ENCODE peak calls at places on chromosome 5, in seven cellular contexts. X, N, P, L, Q, R and D are unnamed samples.

GRCh38 chr5:1076406-1076805 is 35.5 kb downstream of the SLC12A7 start:
- DNase-seq in X (no peak), N (no peak), P (no peak), L (no peak), Q (no peak), R (no peak), D (no peak)

GRCh38 chr5:133220851-133221674 is 169.2 kb downstream of the HSPA4 start:
- DNase-seq in X (no peak), N (no peak), P (no peak), L (no peak), Q (no peak), R (peak; percentile 52), D (no peak)

GRCh38 chr5:133842846-133843725 is 125.3 kb downstream of the C5orf15 start:
- DNase-seq in X (no peak), N (no peak), P (no peak), L (no peak), Q (no peak), R (no peak), D (no peak)

GRCh38 chr5:62504129-62504528 is 74.5 kb upstream of the LRRC70 start:
- DNase-seq in X (no peak), N (no peak), P (no peak), L (no peak), Q (no peak), R (no peak), D (no peak)

GRCh38 chr5:178356459-178356872 is 123.9 kb upstream of the PHYKPL start:
- DNase-seq in X (no peak), N (no peak), P (no peak), L (no peak), Q (peak; percentile 58), R (no peak), D (no peak)

GRCh38 chr5:178284996-178285395 is 52.4 kb upstream of the PHYKPL start:
- DNase-seq in X (no peak), N (no peak), P (no peak), L (no peak), Q (peak; percentile 74), R (no peak), D (no peak)

GRCh38 chr5:78889759-78890158 is 95.4 kb downstream of the ARSB start:
- DNase-seq in X (no peak), N (no peak), P (no peak), L (no peak), Q (no peak), R (no peak), D (no peak)

GRCh38 chr5:159976921-159977320 is 32.0 kb upstream of the TTC1 start:
- DNase-seq in X (no peak), N (no peak), P (no peak), L (no peak), Q (no peak), R (no peak), D (no peak)

DNA sequence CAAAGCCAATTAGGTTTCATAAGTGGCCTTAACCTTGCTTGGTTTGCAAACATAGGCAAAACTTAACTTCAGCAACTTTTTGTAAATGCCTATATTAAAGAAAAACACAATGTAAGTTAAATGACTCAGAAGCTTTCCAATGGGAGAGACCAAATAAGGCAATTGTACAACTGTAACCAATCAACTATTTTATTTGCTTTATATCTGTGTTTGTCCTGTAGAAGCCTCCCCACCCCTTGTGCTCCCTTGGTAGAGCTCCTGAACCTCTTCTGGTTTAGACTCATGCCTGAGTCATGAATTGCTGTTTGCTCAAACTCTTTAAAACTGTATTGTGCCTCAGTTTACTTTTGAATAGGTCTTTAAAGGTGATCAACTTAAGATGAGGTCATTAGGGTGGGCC is 3.0 kb upstream of the C1QTNF3 start:
- DNase-seq in X (no peak), N (no peak), P (no peak), L (no peak), Q (no peak), R (peak; percentile 38), D (no peak)
- TF ChIP-seq JUND in X (no peak), N (no peak), P (no peak), L (no peak), Q (no peak), R (no peak), D (no peak)

GRCh38 chr5:167919268-167919560 is 372.2 kb upstream of the WWC1 start:
- DNase-seq in X (no peak), N (no peak), P (no peak), L (no peak), Q (no peak), R (no peak), D (peak; percentile 73)

GRCh38 chr5:167916261-167916660 is 375.2 kb upstream of the WWC1 start:
- DNase-seq in X (no peak), N (no peak), P (no peak), L (no peak), Q (no peak), R (no peak), D (no peak)

GRCh38 chr5:167920589-167920988 is 370.9 kb upstream of the WWC1 start:
- DNase-seq in X (no peak), N (no peak), P (no peak), L (no peak), Q (no peak), R (no peak), D (peak; percentile 52)

GRCh38 chr5:167916706-167917105 is 374.7 kb upstream of the WWC1 start:
- DNase-seq in X (no peak), N (no peak), P (no peak), L (no peak), Q (no peak), R (no peak), D (no peak)

GRCh38 chr5:167918492-167919267 is 372.8 kb upstream of the WWC1 start:
- DNase-seq in X (no peak), N (no peak), P (no peak), L (no peak), Q (peak; percentile 56), R (no peak), D (no peak)
- TF ChIP-seq JUND in X (no peak), N (no peak), P (no peak), L (no peak), Q (no peak), R (no peak), D (no peak)

DNA sequence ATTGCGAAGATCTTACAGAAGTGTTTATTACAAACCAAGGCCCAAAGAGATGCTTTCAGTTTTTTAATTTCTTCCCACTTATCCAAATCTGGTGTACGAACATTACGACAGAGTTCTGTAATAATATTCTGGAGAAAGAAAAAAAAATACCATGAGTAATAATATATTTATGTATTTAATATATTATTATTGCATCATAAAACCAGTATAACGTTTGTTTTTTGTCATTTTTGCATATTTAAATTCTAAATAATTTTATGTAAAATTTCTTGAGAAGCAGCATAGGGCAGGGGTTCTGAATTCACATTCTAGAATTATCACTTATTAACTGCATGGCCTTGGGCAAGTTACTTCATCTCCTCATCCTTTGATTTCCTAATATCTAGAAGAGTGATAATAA is 107.6 kb downstream of the OSMR start:
- DNase-seq in X (no peak), N (no peak), P (no peak), L (no peak), Q (no peak), R (no peak), D (no peak)
- TF ChIP-seq JUND in X (no peak), N (no peak), P (no peak), L (no peak), Q (no peak), R (no peak), D (no peak)

GRCh38 chr5:154644745-154645411 is 110.3 kb upstream of the LARP1 start:
- DNase-seq in X (no peak), N (no peak), P (no peak), L (no peak), Q (no peak), R (peak; percentile 76), D (no peak)

GRCh38 chr5:154647760-154648143 is 107.4 kb upstream of the LARP1 start:
- DNase-seq in X (no peak), N (no peak), P (no peak), L (no peak), Q (no peak), R (no peak), D (no peak)

GRCh38 chr5:154648706-154649105 is 106.5 kb upstream of the LARP1 start:
- DNase-seq in X (no peak), N (no peak), P (no peak), L (peak; percentile 83), Q (no peak), R (no peak), D (no peak)

GRCh38 chr5:154646841-154647759 is 108.1 kb upstream of the LARP1 start:
- DNase-seq in X (peak; percentile 73), N (no peak), P (no peak), L (peak; percentile 86), Q (no peak), R (peak; percentile 83), D (no peak)

GRCh38 chr5:154648229-154648628 is 106.9 kb upstream of the LARP1 start:
- DNase-seq in X (no peak), N (no peak), P (no peak), L (no peak), Q (no peak), R (no peak), D (no peak)
- TF ChIP-seq JUND in X (no peak), N (no peak), P (no peak), L (no peak), Q (no peak), R (no peak), D (no peak)

GRCh38 chr5:10703676-10704075 is 57.4 kb downstream of the DAP start:
- DNase-seq in X (no peak), N (no peak), P (no peak), L (peak; percentile 16), Q (no peak), R (no peak), D (no peak)

GRCh38 chr5:10702911-10703491 is 58.0 kb downstream of the DAP start:
- DNase-seq in X (no peak), N (peak; percentile 70), P (no peak), L (peak; percentile 91), Q (no peak), R (no peak), D (no peak)

GRCh38 chr5:10700516-10700915 is 60.5 kb downstream of the DAP start:
- DNase-seq in X (no peak), N (no peak), P (no peak), L (no peak), Q (no peak), R (no peak), D (no peak)

GRCh38 chr5:10701567-10702039 is 59.4 kb downstream of the DAP start:
- DNase-seq in X (peak; percentile 73), N (no peak), P (no peak), L (peak; percentile 79), Q (peak; percentile 76), R (peak; percentile 18), D (peak; percentile 59)

GRCh38 chr5:10702040-10702629 is 58.9 kb downstream of the DAP start:
- DNase-seq in X (no peak), N (peak; percentile 68), P (no peak), L (peak; percentile 88), Q (no peak), R (no peak), D (no peak)
- TF ChIP-seq JUND in X (no peak), N (peak; percentile 67), P (no peak), L (peak; percentile 55), Q (peak; percentile 31), R (no peak), D (no peak)